ENCODE peak calls at places on chromosomes 1 and 21, in five cellular contexts. V, N, D, G and P are unnamed samples.

GRCh38 chr1:233461847-233462246 is 134.3 kb downstream of the MAP3K21 start:
- DNase-seq in D (no peak), G (no peak), N (no peak), V (no peak), P (no peak)

GRCh38 chr1:243549108-243549507 is 293.3 kb downstream of the SDCCAG8 start:
- DNase-seq in N (peak; percentile 88), V (no peak), G (no peak), D (no peak), P (no peak)

GRCh38 chr1:25731626-25732370 is 68.2 kb upstream of the SELENON start:
- DNase-seq in N (no peak), G (no peak), D (no peak), V (no peak), P (no peak)

GRCh38 chr1:211739671-211740411 is 64.4 kb upstream of the NEK2 start:
- DNase-seq in G (no peak), D (no peak), V (no peak), N (no peak), P (no peak)

GRCh38 chr1:152426731-152427130 is 12.7 kb upstream of the CRNN start:
- DNase-seq in G (no peak), N (no peak), D (no peak), V (no peak), P (no peak)

GRCh38 chr1:203765029-203765837 is at the start of gene LAX1:
- DNase-seq in G (no peak), V (no peak), D (no peak), N (no peak), P (no peak)

GRCh38 chr1:25095635-25096200 is 136.6 kb downstream of the SYF2 start:
- DNase-seq in N (no peak), D (no peak), V (no peak), G (no peak), P (no peak)

GRCh38 chr1:19344831-19345230 is 32.7 kb downstream of the SLC66A1 start:
- DNase-seq in V (no peak), D (no peak), N (no peak), G (no peak), P (no peak)

GRCh38 chr21:46517361-46517760 is 58.7 kb downstream of the DIP2A start:
- DNase-seq in N (no peak), V (peak; percentile 49), D (peak; percentile 41), G (no peak), P (no peak)

GRCh38 chr1:65075123-65075976 is 72.7 kb upstream of the AK4 start:
- DNase-seq in D (no peak), G (peak; percentile 51), N (peak; percentile 24), V (no peak), P (peak; percentile 68)

GRCh38 chr1:10210841-10211804 is 753 bp downstream of the KIF1B start:
- DNase-seq in G (peak; percentile 86), N (peak; percentile 94), D (peak; percentile 95), V (peak; percentile 92), P (peak; percentile 93)

GRCh38 chr21:45334134-45334533 is 46.4 kb upstream of the POFUT2 start:
- DNase-seq in V (peak; percentile 13), D (no peak), G (no peak), N (no peak), P (no peak)

GRCh38 chr21:34282223-34282622 is 81.6 kb upstream of the KCNE2 start:
- DNase-seq in G (no peak), N (no peak), V (no peak), D (no peak), P (no peak)

GRCh38 chr1:39639333-39640130 is at the start of gene HEYL:
- DNase-seq in G (peak; percentile 79), N (no peak), D (peak; percentile 79), V (peak; percentile 85), P (peak; percentile 77)
- H3K27me3 ChIP-seq in G (peaks cover 46% of the 10 kb centered on the region), N (peaks cover 32% of the 10 kb centered on the region), D (no peaks in the 10 kb centered on the region), V (peaks cover 47% of the 10 kb centered on the region), P (no peaks in the 10 kb centered on the region)

DNA sequence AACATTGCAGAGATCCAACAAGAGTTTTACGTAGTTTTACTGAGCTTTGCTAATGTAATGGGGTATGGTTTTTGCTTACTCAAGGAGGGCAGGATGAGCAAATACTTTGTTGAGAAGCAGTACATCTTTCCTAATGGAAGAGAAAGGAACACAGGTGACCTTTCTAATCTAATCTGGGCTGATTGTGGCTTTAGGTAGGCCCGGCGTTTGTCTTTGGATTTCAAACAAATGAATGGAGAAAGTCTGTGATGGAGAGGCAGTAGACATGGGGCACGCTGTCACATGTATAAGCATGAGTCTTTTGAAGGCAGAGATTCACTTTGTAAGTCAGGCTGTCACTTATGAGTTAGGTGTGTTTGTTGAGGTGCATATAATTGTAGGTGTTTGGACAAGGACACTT is 1.7 kb downstream of the PLEKHM2 start:
- DNase-seq in G (no peak), D (no peak), V (no peak), N (no peak), P (no peak)
- H3K27ac ChIP-seq in G (peak overlapping the region; percentile 95), D (peak overlapping the region; percentile 96), V (peak overlapping the region; percentile 94), N (no peak overlapping the region), P (no peak overlapping the region)

DNA sequence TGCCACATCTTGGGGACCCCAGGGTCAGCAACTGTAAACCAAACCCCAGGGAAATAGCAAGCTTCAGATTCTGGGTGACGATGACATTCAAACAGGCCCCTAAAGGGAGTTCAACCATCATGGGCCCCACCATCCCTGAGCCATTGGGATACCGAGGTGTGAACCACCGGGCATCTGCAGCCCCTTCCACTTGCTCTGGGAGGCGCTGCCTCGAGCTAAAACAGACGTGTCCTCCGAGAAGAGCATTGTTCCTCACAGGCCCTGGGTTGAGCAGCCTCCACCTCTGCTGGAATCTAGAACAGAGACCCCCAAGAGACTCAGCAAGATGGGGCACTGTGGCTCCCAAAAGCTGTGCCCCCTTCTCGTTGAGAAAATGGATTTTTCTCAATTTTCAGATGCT is 19.0 kb upstream of the EFHD2 start:
- DNase-seq in V (no peak), G (no peak), D (no peak), N (no peak), P (no peak)
- H3K4me3 ChIP-seq in V (no peak overlapping the region), G (no peak overlapping the region), D (no peak overlapping the region), N (no peak overlapping the region), P (no peak overlapping the region)

DNA sequence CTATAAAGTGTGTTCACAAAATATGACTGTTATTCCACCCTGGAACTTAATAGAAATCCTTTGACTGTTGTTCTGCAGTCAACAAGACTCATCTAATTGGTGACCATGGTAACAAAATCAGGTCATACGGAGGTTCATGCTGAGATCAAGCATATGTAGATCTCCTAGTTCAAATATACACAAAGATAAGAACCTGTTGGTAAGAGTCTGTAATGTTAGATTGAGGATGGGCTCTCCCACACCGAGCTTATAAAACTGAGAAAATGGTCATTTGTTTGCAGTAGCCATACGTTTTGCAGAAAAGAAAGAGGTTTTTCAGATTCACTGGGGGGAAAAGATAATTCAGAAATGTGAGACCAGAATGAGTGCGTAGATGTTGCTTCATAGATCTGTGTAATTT is 468.1 kb downstream of the RPS6KC1 start:
- DNase-seq in G (peak; percentile 18), D (no peak), V (no peak), N (no peak), P (no peak)
- H3K27me3 ChIP-seq in G (no peaks in the 10 kb centered on the region), D (no peaks in the 10 kb centered on the region), V (no peaks in the 10 kb centered on the region), N (no peaks in the 10 kb centered on the region), P (no peaks in the 10 kb centered on the region)

GRCh38 chr1:112935474-112936289 is 20.3 kb downstream of the SLC16A1 start:
- DNase-seq in N (peak; percentile 77), G (no peak), D (no peak), V (no peak), P (no peak)
- H3K27ac ChIP-seq in N (peak overlapping the region; percentile 61), G (peak overlapping the region; percentile 30), D (peak overlapping the region; percentile 70), V (peak overlapping the region; percentile 27), P (no peak overlapping the region)

GRCh38 chr1:149916927-149917310 is 725 bp downstream of the SV2A start:
- DNase-seq in D (no peak), G (no peak), N (no peak), V (no peak), P (no peak)

GRCh38 chr1:149917590-149918144 is at the start of gene SV2A:
- DNase-seq in G (peak; percentile 67), V (no peak), N (peak; percentile 44), D (peak; percentile 49), P (no peak)

GRCh38 chr1:149915429-149916192 is 2.0 kb downstream of the SV2A start:
- DNase-seq in D (no peak), N (no peak), V (no peak), G (no peak), P (no peak)

GRCh38 chr1:149914545-149914944 is 3.1 kb downstream of the SV2A start:
- DNase-seq in G (no peak), N (no peak), V (no peak), D (no peak), P (no peak)

DNA sequence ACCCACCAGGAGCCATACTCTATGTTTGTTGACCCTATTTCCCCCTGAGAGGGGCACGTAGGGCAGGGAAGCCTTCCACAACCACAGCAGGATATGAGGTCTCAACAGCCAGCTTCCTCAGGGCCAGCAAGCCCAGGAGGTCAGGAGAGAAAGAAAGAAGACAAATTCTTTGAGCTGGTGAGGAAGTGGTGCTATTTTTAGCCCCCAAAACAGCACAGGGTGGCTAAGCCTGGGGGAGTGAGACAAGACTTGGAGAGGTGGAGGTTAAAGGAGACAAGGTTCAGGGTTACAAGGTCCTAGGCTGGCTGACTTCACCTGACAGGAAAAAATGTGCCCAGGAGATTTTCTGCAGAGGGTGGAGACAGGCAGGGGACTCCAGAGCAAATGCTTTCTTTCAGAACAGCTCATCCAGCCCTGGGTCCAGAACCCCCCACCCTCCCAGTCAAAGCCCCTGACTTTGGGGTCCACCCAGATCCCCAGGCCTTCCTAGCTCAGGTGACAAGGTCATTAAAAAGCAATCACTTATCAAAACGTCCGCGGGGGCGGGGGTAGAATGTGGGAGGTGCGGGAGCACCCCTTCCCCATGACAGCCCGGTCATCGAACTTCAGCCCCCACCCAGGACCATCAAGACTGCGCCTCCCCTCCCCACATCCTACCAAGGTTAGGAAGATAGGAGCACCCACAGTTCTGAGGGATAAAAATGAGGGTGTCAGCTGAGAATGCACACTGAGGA is 1.3 kb downstream of the SV2A start:
- DNase-seq in D (no peak), V (no peak), G (no peak), N (no peak), P (no peak)
- H3K4me3 ChIP-seq in D (no peak overlapping the region), V (no peak overlapping the region), G (no peak overlapping the region), N (peak overlapping the region; percentile 72), P (no peak overlapping the region)

GRCh38 chr1:202200112-202200548 is 6.5 kb downstream of the LGR6 start:
- DNase-seq in N (no peak), V (no peak), G (no peak), D (no peak), P (peak; percentile 81)

GRCh38 chr1:202200669-202201068 is 7.1 kb downstream of the LGR6 start:
- DNase-seq in V (peak; percentile 60), D (no peak), G (no peak), N (no peak), P (no peak)

GRCh38 chr1:202199141-202199889 is 5.7 kb downstream of the LGR6 start:
- DNase-seq in N (no peak), D (no peak), V (no peak), G (no peak), P (peak; percentile 83)

GRCh38 chr1:202197670-202198359 is 4.2 kb downstream of the LGR6 start:
- DNase-seq in N (no peak), V (no peak), G (no peak), D (no peak), P (no peak)

GRCh38 chr1:202198360-202198711 is 4.7 kb downstream of the LGR6 start:
- DNase-seq in D (no peak), V (no peak), G (no peak), N (no peak), P (no peak)
- H3K27me3 ChIP-seq in D (no peaks in the 10 kb centered on the region), V (peaks cover 33% of the 10 kb centered on the region), G (peaks cover 28% of the 10 kb centered on the region), N (peaks cover 33% of the 10 kb centered on the region), P (peaks cover 10% of the 10 kb centered on the region)

GRCh38 chr1:28971980-28972771 is 57.8 kb downstream of the EPB41 start:
- DNase-seq in N (peak; percentile 92), V (no peak), D (no peak), G (peak; percentile 23), P (no peak)
- H3K27ac ChIP-seq in N (peak overlapping the region; percentile 58), V (no peak overlapping the region), D (no peak overlapping the region), G (peak overlapping the region; percentile 67), P (no peak overlapping the region)